ENCODE peak calls at places on chromosomes 7 and 10, in nine cellular contexts. K, U, I, D, P, Y, J, A and S are unnamed samples.

GRCh38 chr10:110153396-110153795 is 54.0 kb upstream of the MXI1 start:
- DNase-seq in U (no peak), K (no peak), P (no peak), D (no peak), Y (no peak), I (no peak), J (no peak), A (no peak), S (no peak)

GRCh38 chr7:96414931-96415292 is 93.0 kb upstream of the SLC25A13 start:
- DNase-seq in Y (peak), I (no peak), K (no peak), U (peak), J (peak), D (no peak), P (no peak), A (peak), S (no peak)

GRCh38 chr7:37491919-37492694 is 43.4 kb upstream of the ELMO1 start:
- DNase-seq in A (peak), P (no peak), Y (no peak), U (no peak), I (no peak), D (no peak), K (no peak), J (no peak), S (no peak)

GRCh38 chr7:3648276-3648675 is 347.2 kb downstream of the SDK1 start:
- DNase-seq in K (no peak), U (peak), D (no peak), I (no peak), A (no peak), J (no peak), Y (no peak), P (no peak), S (no peak)

GRCh38 chr10:97321032-97321806 is 2.1 kb downstream of the FRAT1 start:
- DNase-seq in K (no peak), P (no peak), Y (peak), A (peak), U (no peak), I (peak), J (no peak), D (no peak), S (no peak)

GRCh38 chr7:2938514-2939192 is 94.5 kb upstream of the GNA12 start:
- DNase-seq in U (no peak), D (no peak), I (peak), Y (no peak), A (no peak), P (no peak), K (no peak), J (no peak), S (no peak)

GRCh38 chr10:130301026-130301892 is 165.1 kb downstream of the GLRX3 start:
- DNase-seq in K (no peak), U (no peak), A (no peak), I (peak), P (no peak), J (no peak), D (no peak), Y (peak), S (no peak)

GRCh38 chr10:3778708-3779108 is 6.3 kb downstream of the KLF6 start:
- DNase-seq in U (peak), I (no peak), J (no peak), A (no peak), P (no peak), D (no peak), K (no peak), Y (no peak), S (no peak)

GRCh38 chr10:22501412-22501811 is 156.1 kb downstream of the SPAG6 start:
- DNase-seq in D (no peak), Y (no peak), K (no peak), J (no peak), U (no peak), P (no peak), A (no peak), I (no peak), S (no peak)

GRCh38 chr7:112149734-112150133 is 56.5 kb downstream of the DOCK4 start:
- DNase-seq in Y (no peak), A (no peak), D (no peak), K (no peak), P (no peak), I (no peak), J (no peak), U (no peak), S (no peak)

GRCh38 chr10:127018766-127019165 is 113.5 kb downstream of the DOCK1 start:
- DNase-seq in U (no peak), D (no peak), Y (no peak), A (no peak), K (no peak), P (no peak), J (no peak), I (no peak), S (no peak)

GRCh38 chr7:135930565-135931423 is 46.4 kb downstream of the MTPN start:
- DNase-seq in U (peak), K (no peak), J (no peak), D (no peak), A (no peak), Y (peak), I (no peak), P (no peak), S (peak)

GRCh38 chr7:21585070-21585724 is 42.4 kb downstream of the DNAH11 start:
- DNase-seq in J (no peak), D (no peak), A (no peak), K (no peak), I (no peak), U (no peak), Y (no peak), P (no peak), S (no peak)